ENCODE peak calls at places on chromosomes 16 and 17, in six cellular contexts. One of them, this sample, is unnamed. For H3K36me3, the result is how much of the 10 kb centered on the place peaks cover.

GRCh38 chr17:17359271-17359670 is 56.1 kb downstream of the NT5M start:
- DNase-seq in bronchial epithelial cell: no peak
- DNase-seq in BE2C: no peak
- DNase-seq in upper lobe of left lung: no peak
- DNase-seq in kidney: no peak
- DNase-seq in body of pancreas: no peak
- DNase-seq in this sample: no peak

GRCh38 chr17:42112552-42113176 is at the start of gene DHX58:
- DNase-seq in bronchial epithelial cell: peak
- DNase-seq in BE2C: no peak
- DNase-seq in upper lobe of left lung: peak
- DNase-seq in kidney: peak
- DNase-seq in body of pancreas: peak
- DNase-seq in this sample: peak

GRCh38 chr16:8517280-8517679 is 73.0 kb downstream of the TMEM114 start:
- DNase-seq in bronchial epithelial cell: no peak
- DNase-seq in BE2C: no peak
- DNase-seq in upper lobe of left lung: no peak
- DNase-seq in kidney: no peak
- DNase-seq in body of pancreas: no peak
- DNase-seq in this sample: no peak

GRCh38 chr16:15708096-15708495 is 58.1 kb downstream of the NDE1 start:
- DNase-seq in bronchial epithelial cell: no peak
- DNase-seq in BE2C: no peak
- DNase-seq in upper lobe of left lung: no peak
- DNase-seq in kidney: no peak
- DNase-seq in body of pancreas: no peak
- DNase-seq in this sample: no peak

GRCh38 chr17:77719806-77720205 is 238.7 kb upstream of the TNRC6C start:
- DNase-seq in bronchial epithelial cell: no peak
- DNase-seq in BE2C: no peak
- DNase-seq in upper lobe of left lung: no peak
- DNase-seq in kidney: no peak
- DNase-seq in body of pancreas: no peak
- DNase-seq in this sample: no peak

GRCh38 chr16:17194190-17194780 is 276.5 kb downstream of the XYLT1 start:
- DNase-seq in bronchial epithelial cell: no peak
- DNase-seq in BE2C: peak
- DNase-seq in upper lobe of left lung: no peak
- DNase-seq in kidney: peak
- DNase-seq in body of pancreas: peak
- DNase-seq in this sample: no peak

GRCh38 chr17:72126575-72127486 is 6.0 kb downstream of the SOX9 start:
- DNase-seq in bronchial epithelial cell: peak
- DNase-seq in BE2C: peak
- DNase-seq in upper lobe of left lung: no peak
- DNase-seq in kidney: no peak
- DNase-seq in body of pancreas: peak
- DNase-seq in this sample: peak

GRCh38 chr16:85557083-85557975 is 55.8 kb upstream of the GSE1 start:
- DNase-seq in bronchial epithelial cell: peak
- DNase-seq in BE2C: no peak
- DNase-seq in upper lobe of left lung: peak
- DNase-seq in kidney: peak
- DNase-seq in body of pancreas: peak
- DNase-seq in this sample: no peak

GRCh38 chr17:52106638-52107261 is 51.8 kb downstream of the CA10 start:
- DNase-seq in bronchial epithelial cell: peak
- DNase-seq in BE2C: peak
- DNase-seq in upper lobe of left lung: no peak
- DNase-seq in kidney: no peak
- DNase-seq in body of pancreas: peak
- DNase-seq in this sample: no peak

GRCh38 chr17:732788-733720 is 658 bp downstream of the TLCD3A start:
- DNase-seq in bronchial epithelial cell: peak
- DNase-seq in BE2C: peak
- DNase-seq in upper lobe of left lung: no peak
- DNase-seq in kidney: peak
- DNase-seq in body of pancreas: peak
- DNase-seq in this sample: no peak

GRCh38 chr17:32323784-32324590 is 18.0 kb downstream of the C17orf75 start:
- DNase-seq in bronchial epithelial cell: peak
- DNase-seq in BE2C: no peak
- DNase-seq in upper lobe of left lung: no peak
- DNase-seq in kidney: peak
- DNase-seq in body of pancreas: peak
- DNase-seq in this sample: no peak

GRCh38 chr17:28324272-28324745 is 5.3 kb downstream of the TMEM97 start:
- DNase-seq in bronchial epithelial cell: no peak
- DNase-seq in BE2C: no peak
- DNase-seq in upper lobe of left lung: no peak
- DNase-seq in kidney: no peak
- DNase-seq in body of pancreas: no peak
- DNase-seq in this sample: no peak

GRCh38 chr17:80847506-80848230 is 144.0 kb upstream of the CHMP6 start:
- DNase-seq in bronchial epithelial cell: no peak
- DNase-seq in BE2C: no peak
- DNase-seq in upper lobe of left lung: peak
- DNase-seq in kidney: peak
- DNase-seq in body of pancreas: peak
- DNase-seq in this sample: no peak

GRCh38 chr17:2343421-2343820 is 6.1 kb downstream of the SGSM2 start:
- DNase-seq in bronchial epithelial cell: peak
- DNase-seq in BE2C: no peak
- DNase-seq in upper lobe of left lung: no peak
- DNase-seq in kidney: no peak
- DNase-seq in body of pancreas: no peak
- DNase-seq in this sample: no peak

GRCh38 chr17:44353656-44354331 is 8.7 kb downstream of the GRN start:
- DNase-seq in bronchial epithelial cell: no peak
- DNase-seq in BE2C: no peak
- DNase-seq in upper lobe of left lung: peak
- DNase-seq in kidney: no peak
- DNase-seq in body of pancreas: peak
- DNase-seq in this sample: no peak

GRCh38 chr16:78163772-78164391 is 64.4 kb downstream of the WWOX start:
- DNase-seq in bronchial epithelial cell: no peak
- DNase-seq in BE2C: no peak
- DNase-seq in upper lobe of left lung: no peak
- DNase-seq in kidney: no peak
- DNase-seq in body of pancreas: no peak
- DNase-seq in this sample: no peak

GRCh38 chr16:67237396-67238277 is 9.6 kb downstream of the FHOD1 start:
- DNase-seq in bronchial epithelial cell: no peak
- DNase-seq in BE2C: no peak
- DNase-seq in upper lobe of left lung: no peak
- DNase-seq in kidney: peak
- DNase-seq in body of pancreas: no peak
- DNase-seq in this sample: no peak
- H3K4me3 ChIP-seq in bronchial epithelial cell: no peak
- H3K4me3 ChIP-seq in BE2C: no peak
- H3K4me3 ChIP-seq in upper lobe of left lung: no peak
- H3K4me3 ChIP-seq in kidney: no peak
- H3K4me3 ChIP-seq in body of pancreas: no peak
- H3K4me3 ChIP-seq in this sample: no peak

GRCh38 chr16:89537549-89537925 is 22.9 kb upstream of the RPL13 start:
- DNase-seq in bronchial epithelial cell: no peak
- DNase-seq in BE2C: no peak
- DNase-seq in upper lobe of left lung: no peak
- DNase-seq in kidney: no peak
- DNase-seq in body of pancreas: no peak
- DNase-seq in this sample: no peak

GRCh38 chr16:89536886-89537548 is 23.5 kb upstream of the RPL13 start:
- DNase-seq in bronchial epithelial cell: no peak
- DNase-seq in BE2C: no peak
- DNase-seq in upper lobe of left lung: no peak
- DNase-seq in kidney: no peak
- DNase-seq in body of pancreas: no peak
- DNase-seq in this sample: no peak

GRCh38 chr16:89531821-89532526 is 23.8 kb downstream of the SPG7 start:
- DNase-seq in bronchial epithelial cell: no peak
- DNase-seq in BE2C: no peak
- DNase-seq in upper lobe of left lung: no peak
- DNase-seq in kidney: no peak
- DNase-seq in body of pancreas: no peak
- DNase-seq in this sample: no peak

GRCh38 chr16:89536371-89536770 is 24.1 kb upstream of the RPL13 start:
- DNase-seq in bronchial epithelial cell: no peak
- DNase-seq in BE2C: no peak
- DNase-seq in upper lobe of left lung: peak
- DNase-seq in kidney: no peak
- DNase-seq in body of pancreas: no peak
- DNase-seq in this sample: no peak

GRCh38 chr16:89534147-89534788 is 26.1 kb downstream of the SPG7 start:
- DNase-seq in bronchial epithelial cell: peak
- DNase-seq in BE2C: no peak
- DNase-seq in upper lobe of left lung: no peak
- DNase-seq in kidney: no peak
- DNase-seq in body of pancreas: no peak
- DNase-seq in this sample: no peak
- H3K36me3 ChIP-seq in bronchial epithelial cell: under half
- H3K36me3 ChIP-seq in BE2C: half or more
- H3K36me3 ChIP-seq in upper lobe of left lung: half or more
- H3K36me3 ChIP-seq in kidney: under half
- H3K36me3 ChIP-seq in body of pancreas: under half
- H3K36me3 ChIP-seq in this sample: under half

GRCh38 chr16:66428682-66429251 is 1.7 kb downstream of the BEAN1 start:
- DNase-seq in bronchial epithelial cell: no peak
- DNase-seq in BE2C: no peak
- DNase-seq in upper lobe of left lung: no peak
- DNase-seq in kidney: no peak
- DNase-seq in body of pancreas: no peak
- DNase-seq in this sample: no peak

GRCh38 chr16:66427451-66427860 is 361 bp downstream of the BEAN1 start:
- DNase-seq in bronchial epithelial cell: no peak
- DNase-seq in BE2C: no peak
- DNase-seq in upper lobe of left lung: no peak
- DNase-seq in kidney: no peak
- DNase-seq in body of pancreas: no peak
- DNase-seq in this sample: no peak

GRCh38 chr16:66427871-66428681 is 981 bp downstream of the BEAN1 start:
- DNase-seq in bronchial epithelial cell: no peak
- DNase-seq in BE2C: no peak
- DNase-seq in upper lobe of left lung: peak
- DNase-seq in kidney: no peak
- DNase-seq in body of pancreas: no peak
- DNase-seq in this sample: no peak

GRCh38 chr16:66430214-66430613 is 3.1 kb downstream of the BEAN1 start:
- DNase-seq in bronchial epithelial cell: no peak
- DNase-seq in BE2C: no peak
- DNase-seq in upper lobe of left lung: no peak
- DNase-seq in kidney: no peak
- DNase-seq in body of pancreas: no peak
- DNase-seq in this sample: no peak

DNA sequence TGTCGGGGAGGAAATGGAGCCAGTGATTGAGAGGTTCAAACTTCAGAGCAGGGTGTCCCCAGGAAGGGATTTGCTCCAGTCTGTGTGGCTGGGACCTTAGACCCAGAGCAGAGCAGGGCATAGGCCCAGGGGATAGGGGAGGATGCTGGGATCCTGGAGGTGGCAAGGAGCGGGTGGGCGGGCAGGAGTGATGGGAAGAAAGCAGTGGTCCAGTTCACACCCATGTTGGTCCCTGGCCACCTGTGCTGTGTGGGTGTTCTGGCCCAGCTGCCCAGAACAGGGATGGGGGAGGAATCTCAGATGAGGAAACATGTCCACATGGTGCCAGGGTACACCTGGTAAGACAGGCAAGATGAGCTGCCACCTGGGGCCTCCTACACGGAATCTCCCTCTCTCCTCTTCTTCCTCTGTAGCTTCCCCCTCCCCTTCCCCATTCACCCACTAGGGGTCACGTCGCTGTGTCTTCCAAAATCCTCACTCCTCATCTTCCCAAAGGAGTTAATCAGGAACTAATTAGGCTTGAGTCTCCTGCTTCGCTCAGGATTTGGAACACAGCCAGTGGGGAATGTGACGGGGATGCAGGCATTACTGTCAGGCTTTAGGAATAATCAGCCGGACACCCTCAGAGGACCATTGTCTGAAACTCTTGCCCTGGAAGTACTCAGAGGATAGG is 2.3 kb downstream of the BEAN1 start:
- DNase-seq in bronchial epithelial cell: no peak
- DNase-seq in BE2C: no peak
- DNase-seq in upper lobe of left lung: no peak
- DNase-seq in kidney: no peak
- DNase-seq in body of pancreas: no peak
- DNase-seq in this sample: no peak
- TF ChIP-seq CTCF in bronchial epithelial cell: no peak
- TF ChIP-seq CTCF in BE2C: peak
- TF ChIP-seq CTCF in upper lobe of left lung: no peak
- TF ChIP-seq CTCF in kidney: no peak
- TF ChIP-seq CTCF in body of pancreas: no peak
- TF ChIP-seq CTCF in this sample: no peak

DNA sequence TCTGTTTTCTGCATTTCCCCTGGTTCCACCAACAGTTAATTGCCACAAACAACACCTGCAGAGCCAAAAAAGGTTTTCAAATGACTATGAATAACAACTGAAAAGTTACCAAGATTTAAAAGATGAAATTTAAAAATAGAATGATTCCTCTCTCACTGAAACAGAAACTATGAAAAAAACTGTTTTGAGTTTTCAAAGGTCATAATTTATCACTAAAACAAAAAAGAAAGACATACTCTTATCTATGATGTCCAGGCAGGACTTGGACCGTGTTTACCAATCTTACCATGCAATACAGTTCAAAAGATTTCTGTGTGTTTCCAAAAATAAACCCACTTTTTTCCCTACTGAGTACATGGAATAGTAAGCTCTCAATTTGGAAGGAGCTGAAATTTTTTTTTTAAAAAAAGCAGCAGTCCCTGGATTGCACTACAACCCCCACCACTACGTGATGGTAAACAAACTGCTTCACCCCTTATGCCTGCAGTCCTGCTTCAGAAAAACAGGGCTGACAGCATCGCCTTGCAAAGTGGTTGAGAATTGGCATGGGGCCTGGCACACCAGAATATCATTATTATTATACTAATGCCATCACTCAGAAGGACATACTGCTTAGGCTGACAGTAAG is 8.5 kb downstream of the TXNDC11 start:
- DNase-seq in bronchial epithelial cell: no peak
- DNase-seq in BE2C: no peak
- DNase-seq in upper lobe of left lung: no peak
- DNase-seq in kidney: no peak
- DNase-seq in body of pancreas: no peak
- DNase-seq in this sample: no peak
- H3K4me3 ChIP-seq in bronchial epithelial cell: no peak
- H3K4me3 ChIP-seq in BE2C: no peak
- H3K4me3 ChIP-seq in upper lobe of left lung: no peak
- H3K4me3 ChIP-seq in kidney: no peak
- H3K4me3 ChIP-seq in body of pancreas: no peak
- H3K4me3 ChIP-seq in this sample: no peak

GRCh38 chr16:50984688-50985087 is 166.4 kb downstream of the SALL1 start:
- DNase-seq in bronchial epithelial cell: no peak
- DNase-seq in BE2C: no peak
- DNase-seq in upper lobe of left lung: no peak
- DNase-seq in kidney: no peak
- DNase-seq in body of pancreas: no peak
- DNase-seq in this sample: no peak
- H3K36me3 ChIP-seq in bronchial epithelial cell: under half
- H3K36me3 ChIP-seq in BE2C: under half
- H3K36me3 ChIP-seq in upper lobe of left lung: under half
- H3K36me3 ChIP-seq in kidney: under half
- H3K36me3 ChIP-seq in body of pancreas: under half
- H3K36me3 ChIP-seq in this sample: under half

GRCh38 chr17:27284811-27285415 is 9.0 kb upstream of the WSB1 start:
- DNase-seq in bronchial epithelial cell: no peak
- DNase-seq in BE2C: no peak
- DNase-seq in upper lobe of left lung: no peak
- DNase-seq in kidney: no peak
- DNase-seq in body of pancreas: no peak
- DNase-seq in this sample: no peak
- TF ChIP-seq CTCF in bronchial epithelial cell: no peak
- TF ChIP-seq CTCF in BE2C: no peak
- TF ChIP-seq CTCF in upper lobe of left lung: no peak
- TF ChIP-seq CTCF in kidney: no peak
- TF ChIP-seq CTCF in body of pancreas: no peak
- TF ChIP-seq CTCF in this sample: no peak